ENCODE peak calls at places on chromosome 6, in five cellular contexts. G, B, E, W and M are unnamed samples.
A peak's percentile ranks its signal among the peaks of the same experiment; 100 is the strongest.

GRCh38 chr6:1081566-1081965 is 230.3 kb upstream of the FOXQ1 start:
- DNase-seq in B (no peak), W (no peak), E (no peak), G (no peak), M (no peak)

GRCh38 chr6:5967594-5967993 is 39.1 kb downstream of the NRN1 start:
- DNase-seq in W (no peak), E (no peak), B (no peak), G (no peak), M (no peak)

GRCh38 chr6:121780325-121781313 is 345.2 kb downstream of the GJA1 start:
- DNase-seq in G (no peak), B (no peak), E (no peak), W (peak; percentile 89), M (no peak)

GRCh38 chr6:136897071-136897470 is 25.0 kb upstream of the SLC35D3 start:
- DNase-seq in W (no peak), B (no peak), G (no peak), E (no peak), M (no peak)

GRCh38 chr6:97469451-97469850 is 186.4 kb upstream of the MMS22L start:
- DNase-seq in B (no peak), W (no peak), G (no peak), E (no peak), M (no peak)

GRCh38 chr6:135851442-135852271 is at the start of gene PDE7B:
- DNase-seq in W (peak; percentile 90), E (peak; percentile 11), G (peak; percentile 32), B (peak; percentile 81), M (no peak)

GRCh38 chr6:32836873-32837272 is 1.7 kb downstream of the TAP2 start:
- DNase-seq in B (peak; percentile 20), E (no peak), W (no peak), G (no peak), M (no peak)

GRCh38 chr6:56399250-56399671 is 151.9 kb upstream of the COL21A1 start:
- DNase-seq in E (peak; percentile 78), W (no peak), B (peak; percentile 81), G (no peak), M (no peak)

GRCh38 chr6:125871365-125871764 is 80.6 kb downstream of the NCOA7 start:
- DNase-seq in G (no peak), E (no peak), B (no peak), W (no peak), M (no peak)

GRCh38 chr6:3287308-3287707 is 28.6 kb downstream of the PSMG4 start:
- DNase-seq in W (no peak), B (no peak), G (no peak), E (no peak), M (no peak)

GRCh38 chr6:29850011-29850553 is 22.5 kb downstream of the HLA-G start:
- DNase-seq in B (peak; percentile 26), E (no peak), W (peak; percentile 87), G (peak; percentile 42), M (no peak)

GRCh38 chr6:98769546-98769945 is 64.8 kb upstream of the POU3F2 start:
- DNase-seq in B (peak; percentile 8), W (no peak), E (peak; percentile 66), G (peak; percentile 5), M (no peak)

GRCh38 chr6:146890644-146891434 is 292.1 kb downstream of the ADGB start:
- DNase-seq in G (no peak), W (no peak), B (no peak), E (no peak), M (no peak)

GRCh38 chr6:107244742-107245470 is 129.6 kb upstream of the BEND3 start:
- DNase-seq in E (no peak), G (no peak), B (no peak), W (no peak), M (no peak)

GRCh38 chr6:53926505-53926904 is 131.7 kb downstream of the LRRC1 start:
- DNase-seq in G (no peak), B (no peak), W (no peak), E (no peak), M (no peak)

GRCh38 chr6:3061501-3061941 is 6.8 kb upstream of the RIPK1 start:
- DNase-seq in W (no peak), G (no peak), E (no peak), B (no peak), M (no peak)

GRCh38 chr6:77231438-77232305 is 231.6 kb downstream of the HTR1B start:
- DNase-seq in G (no peak), B (no peak), W (no peak), E (no peak), M (no peak)

GRCh38 chr6:111566222-111566717 is 39.4 kb downstream of the TRAF3IP2 start:
- DNase-seq in W (no peak), G (no peak), E (no peak), B (no peak), M (no peak)

GRCh38 chr6:134249759-134250602 is 67.9 kb downstream of the SGK1 start:
- DNase-seq in B (peak; percentile 50), E (no peak), W (no peak), G (no peak), M (no peak)

GRCh38 chr6:169895926-169896761 is 144.7 kb downstream of the ERMARD start:
- DNase-seq in W (peak; percentile 47), B (no peak), G (no peak), E (no peak), M (no peak)

GRCh38 chr6:144131248-144131709 is 19.0 kb upstream of the STX11 start:
- DNase-seq in B (no peak), G (no peak), E (no peak), W (no peak), M (no peak)

GRCh38 chr6:121884056-121884455 is 448.6 kb downstream of the GJA1 start:
- DNase-seq in B (no peak), E (no peak), G (no peak), W (no peak), M (no peak)

GRCh38 chr6:45574885-45575284 is 197.2 kb upstream of the SUPT3H start:
- DNase-seq in E (no peak), G (no peak), B (no peak), W (no peak), M (no peak)

GRCh38 chr6:31143148-31143547 is 4.3 kb upstream of the PSORS1C2 start:
- DNase-seq in W (peak; percentile 77), G (no peak), B (no peak), E (no peak), M (no peak)

GRCh38 chr6:153941768-153942167 is 97.3 kb upstream of the OPRM1 start:
- DNase-seq in E (peak; percentile 78), W (no peak), G (no peak), B (peak; percentile 71), M (no peak)

GRCh38 chr6:119280586-119281163 is 68.9 kb downstream of the MAN1A1 start:
- DNase-seq in G (no peak), B (no peak), E (no peak), W (no peak), M (no peak)

GRCh38 chr6:16752206-16752867 is 8.9 kb downstream of the ATXN1 start:
- DNase-seq in G (no peak), E (no peak), B (peak; percentile 58), W (no peak), M (no peak)

GRCh38 chr6:38045701-38046305 is 226.3 kb downstream of the ZFAND3 start:
- DNase-seq in E (no peak), B (no peak), G (no peak), W (no peak), M (no peak)

GRCh38 chr6:164756142-164756541 is 553.3 kb downstream of the C6orf118 start:
- DNase-seq in E (no peak), G (no peak), B (no peak), W (no peak), M (no peak)

GRCh38 chr6:46954819-46955520 is 33.2 kb upstream of the ADGRF5 start:
- DNase-seq in W (no peak), E (no peak), G (no peak), B (no peak), M (no peak)

GRCh38 chr6:14488185-14488584 is 370.6 kb downstream of the CD83 start:
- DNase-seq in W (peak; percentile 26), G (no peak), B (no peak), E (no peak), M (no peak)

DNA sequence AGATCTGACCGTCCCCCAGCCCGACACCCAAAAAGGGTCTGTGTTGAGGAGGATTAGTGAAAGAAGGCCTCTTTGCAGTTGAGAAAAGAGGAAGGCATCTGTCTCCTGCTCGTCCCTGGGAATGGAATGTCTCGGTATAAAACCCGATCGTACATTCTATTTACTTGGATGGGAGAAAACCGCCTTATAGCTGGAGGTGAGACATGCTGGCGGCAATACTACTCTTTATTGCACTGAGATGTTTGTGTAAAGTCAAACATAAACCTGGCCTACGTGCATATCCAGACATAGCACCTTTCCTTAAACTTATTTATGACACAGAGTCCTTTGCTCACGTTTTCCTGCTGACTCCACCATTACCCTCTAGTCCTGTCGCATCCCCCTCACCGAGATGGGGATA is 4.5 kb downstream of the TDP2 start:
- DNase-seq in E (no peak), B (no peak), G (no peak), W (no peak), M (no peak)
- H3K36me3 ChIP-seq in E (no peaks in the 10 kb centered on the region), B (no peaks in the 10 kb centered on the region), G (peaks cover 11% of the 10 kb centered on the region), W (no peaks in the 10 kb centered on the region), M (peaks cover 41% of the 10 kb centered on the region)

GRCh38 chr6:117418320-117418719 is 7.4 kb downstream of the ROS1 start:
- DNase-seq in G (no peak), W (no peak), B (no peak), E (no peak), M (no peak)
- H3K36me3 ChIP-seq in G (no peaks in the 10 kb centered on the region), W (no peaks in the 10 kb centered on the region), B (no peaks in the 10 kb centered on the region), E (no peaks in the 10 kb centered on the region), M (no peaks in the 10 kb centered on the region)

GRCh38 chr6:166331503-166332133 is 10.7 kb downstream of the SFT2D1 start:
- DNase-seq in G (no peak), B (no peak), W (no peak), E (no peak), M (no peak)
- H3K36me3 ChIP-seq in G (peaks cover 8% of the 10 kb centered on the region), B (no peaks in the 10 kb centered on the region), W (peaks cover 5% of the 10 kb centered on the region), E (no peaks in the 10 kb centered on the region), M (peaks cover 64% of the 10 kb centered on the region)

GRCh38 chr6:75632247-75632646 is 30.6 kb downstream of the SENP6 start:
- DNase-seq in B (no peak), G (no peak), E (no peak), W (no peak), M (no peak)

GRCh38 chr6:75631847-75632246 is 30.2 kb downstream of the SENP6 start:
- DNase-seq in G (no peak), E (no peak), B (no peak), W (no peak), M (no peak)

GRCh38 chr6:75633045-75633444 is 31.4 kb downstream of the SENP6 start:
- DNase-seq in W (no peak), E (no peak), B (no peak), G (no peak), M (no peak)
- H3K36me3 ChIP-seq in W (no peaks in the 10 kb centered on the region), E (no peaks in the 10 kb centered on the region), B (no peaks in the 10 kb centered on the region), G (peaks cover 5% of the 10 kb centered on the region), M (peaks cover 92% of the 10 kb centered on the region)